ENCODE peak calls at places on chromosome 18, in seven cellular contexts. H is GM12878, E is SK-N-SH, Q is K562, U is HCT116, O is H1, C is Panc1. F is an unnamed sample.

GRCh38 chr18:56696966-56697365 is 45.8 kb downstream of the WDR7 start:
- DNase-seq in C (no peak), Q (no peak), O (no peak), H (no peak), U (no peak), E (no peak), F (no peak)

GRCh38 chr18:25066536-25066935 is 285.4 kb downstream of the ZNF521 start:
- DNase-seq in H (no peak), U (no peak), C (no peak), Q (no peak), E (no peak), O (no peak), F (no peak)

GRCh38 chr18:60563082-60563481 is 190.5 kb upstream of the MC4R start:
- DNase-seq in E (no peak), U (no peak), H (no peak), O (no peak), Q (no peak), C (no peak), F (no peak)

GRCh38 chr18:69109686-69110085 is 291.0 kb upstream of the DOK6 start:
- DNase-seq in Q (no peak), O (no peak), H (no peak), E (no peak), C (no peak), U (no peak), F (no peak)

GRCh38 chr18:36375118-36375517 is 77.6 kb downstream of the FHOD3 start:
- DNase-seq in E (no peak), O (no peak), Q (no peak), H (no peak), U (no peak), C (no peak), F (no peak)

GRCh38 chr18:24446953-24447537 is 13.4 kb upstream of the HRH4 start:
- DNase-seq in O (no peak), U (no peak), H (no peak), C (no peak), Q (no peak), E (no peak), F (no peak)

GRCh38 chr18:23635283-23636040 is 27.2 kb downstream of the ANKRD29 start:
- DNase-seq in E (no peak), U (peak; percentile 77), Q (no peak), H (no peak), O (no peak), C (no peak), F (no peak)

GRCh38 chr18:2324459-2324858 is 246.8 kb downstream of the METTL4 start:
- DNase-seq in H (no peak), O (no peak), U (no peak), Q (no peak), E (no peak), C (no peak), F (no peak)

GRCh38 chr18:61502472-61502871 is 169.2 kb downstream of the CDH20 start:
- DNase-seq in C (peak; percentile 28), U (peak; percentile 35), Q (peak; percentile 15), E (peak; percentile 69), O (no peak), H (peak; percentile 5), F (peak; percentile 21)

GRCh38 chr18:33307520-33307919 is 133.0 kb downstream of the CCDC178 start:
- DNase-seq in C (no peak), O (no peak), U (no peak), H (no peak), Q (no peak), E (no peak), F (no peak)

GRCh38 chr18:46660955-46661749 is 4.1 kb upstream of the LOXHD1 start:
- DNase-seq in U (no peak), C (no peak), H (no peak), Q (no peak), E (peak; percentile 48), O (no peak), F (peak; percentile 4)

GRCh38 chr18:59919026-59919425 is 19.2 kb downstream of the PMAIP1 start:
- DNase-seq in H (no peak), O (no peak), U (no peak), C (no peak), E (no peak), Q (no peak), F (no peak)

GRCh38 chr18:6256521-6256920 is 158.2 kb downstream of the L3MBTL4 start:
- DNase-seq in Q (no peak), O (no peak), U (no peak), H (no peak), E (no peak), C (no peak), F (no peak)

GRCh38 chr18:79798346-79798998 is 734 bp downstream of the KCNG2 start:
- DNase-seq in C (no peak), Q (no peak), O (no peak), U (no peak), E (no peak), H (no peak), F (no peak)

DNA sequence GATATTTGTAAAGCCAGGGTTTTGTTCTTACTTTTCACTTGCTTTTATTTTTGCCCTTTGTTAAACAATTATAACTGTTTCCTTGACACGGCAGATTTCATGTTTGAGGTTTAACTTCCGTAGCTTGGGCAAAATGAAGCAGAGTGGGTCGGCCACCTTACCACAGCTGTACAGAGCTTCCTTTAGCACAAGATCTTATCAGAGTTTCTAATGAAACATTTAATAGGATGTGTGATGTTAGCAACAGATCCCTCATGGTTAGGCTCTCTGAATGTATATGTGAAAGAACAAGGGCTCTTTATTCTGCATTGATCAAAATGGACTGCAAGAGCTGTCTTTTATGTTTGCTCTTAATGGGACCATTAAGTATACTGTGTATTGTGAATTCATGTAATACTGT is 22.3 kb downstream of the RNF125 start:
- DNase-seq in U (no peak), O (no peak), Q (no peak), H (no peak), C (no peak), E (no peak), F (no peak)
- TF ChIP-seq SIN3A in U (no peak), O (no peak), Q (no peak), H (no peak), C (no peak), E (no peak), F (no peak)

DNA sequence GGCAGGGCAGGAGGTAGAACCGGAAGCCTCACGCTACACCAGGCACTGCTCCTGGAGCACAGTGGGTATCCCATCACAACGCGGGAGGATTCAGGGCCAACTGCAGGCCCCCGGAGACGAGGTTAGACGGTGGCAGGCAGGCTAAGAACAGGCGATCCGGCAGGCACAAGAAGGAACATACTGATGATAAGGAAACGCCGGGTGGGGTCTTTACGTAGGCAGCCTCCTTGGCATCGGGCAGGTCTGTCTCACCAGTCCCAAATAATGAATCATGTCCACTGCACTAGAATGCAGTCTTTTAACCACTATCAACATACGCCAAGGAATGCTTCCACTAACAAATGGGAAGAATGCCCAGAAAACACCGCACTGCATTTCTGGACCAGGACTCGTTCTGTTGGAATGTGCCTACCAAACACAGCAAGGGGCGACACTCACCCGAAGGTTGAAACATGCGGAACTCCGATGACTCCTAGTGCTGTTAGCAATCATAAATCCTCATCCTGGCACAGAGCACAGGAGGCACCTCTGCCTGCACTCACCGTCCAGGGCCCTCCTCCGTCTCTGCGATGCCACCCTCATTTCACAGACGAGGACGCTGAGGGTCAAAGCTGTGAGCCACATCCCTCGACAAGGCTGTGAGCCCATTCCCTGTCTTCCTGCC is 35.2 kb downstream of the ZNF516 start:
- DNase-seq in Q (no peak), U (peak; percentile 15), E (no peak), O (no peak), C (peak; percentile 74), H (no peak), F (no peak)
- TF ChIP-seq SIN3A in Q (no peak), U (no peak), E (peak; percentile 38), O (no peak), C (no peak), H (no peak), F (no peak)

GRCh38 chr18:22324191-22325131 is 93.3 kb downstream of the CTAGE1 start:
- DNase-seq in C (no peak), H (no peak), O (no peak), E (no peak), U (no peak), Q (no peak), F (no peak)
- TF ChIP-seq SIN3A in C (no peak), H (no peak), O (no peak), E (no peak), U (no peak), Q (no peak), F (no peak)

DNA sequence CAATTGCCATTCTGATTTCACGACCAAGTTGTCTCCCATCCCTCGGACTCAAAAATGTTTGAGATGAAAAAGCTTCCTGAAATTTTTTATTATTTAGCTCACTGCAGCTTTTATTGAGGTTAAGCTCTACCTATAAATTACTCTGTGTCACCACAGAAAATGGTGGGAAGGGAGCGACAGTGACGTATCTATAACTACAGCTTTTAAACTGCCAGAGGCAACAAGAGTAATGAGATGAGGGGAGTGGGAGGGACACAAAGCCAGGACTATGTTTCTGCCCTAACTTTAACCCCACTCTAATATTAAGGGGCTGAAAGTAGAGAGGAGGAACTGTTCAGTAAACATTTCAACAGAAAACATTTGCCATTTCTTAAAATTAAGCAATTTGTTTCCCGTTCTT is 37.4 kb downstream of the SMAD2 start:
- DNase-seq in C (no peak), Q (peak; percentile 21), H (no peak), U (no peak), O (no peak), E (no peak), F (no peak)
- TF ChIP-seq SIN3A in C (no peak), Q (no peak), H (no peak), U (no peak), O (no peak), E (no peak), F (no peak)

GRCh38 chr18:7618821-7619410 is 51.8 kb downstream of the PTPRM start:
- DNase-seq in O (no peak), H (no peak), U (no peak), Q (no peak), C (no peak), E (no peak), F (no peak)

GRCh38 chr18:7617738-7618422 is 50.8 kb downstream of the PTPRM start:
- DNase-seq in O (no peak), U (no peak), H (no peak), E (no peak), C (no peak), Q (no peak), F (no peak)

GRCh38 chr18:7615840-7616239 is 48.7 kb downstream of the PTPRM start:
- DNase-seq in C (no peak), O (no peak), H (no peak), U (no peak), E (no peak), Q (no peak), F (no peak)

GRCh38 chr18:7614030-7614429 is 46.9 kb downstream of the PTPRM start:
- DNase-seq in U (no peak), C (no peak), E (no peak), O (no peak), Q (no peak), H (no peak), F (no peak)

GRCh38 chr18:7616661-7617060 is 49.5 kb downstream of the PTPRM start:
- DNase-seq in Q (no peak), H (no peak), U (no peak), E (peak; percentile 19), O (no peak), C (no peak), F (no peak)
- TF ChIP-seq SIN3A in Q (no peak), H (no peak), U (no peak), E (no peak), O (no peak), C (no peak), F (no peak)

GRCh38 chr18:42426496-42427015 is 471.5 kb downstream of the PIK3C3 start:
- DNase-seq in Q (no peak), E (no peak), U (no peak), H (no peak), O (no peak), C (no peak), F (no peak)
- TF ChIP-seq SIN3A in Q (no peak), E (no peak), U (no peak), H (no peak), O (no peak), C (no peak), F (no peak)